ENCODE peak calls at places on chromosomes 16 and 17, in seven cellular contexts. P is endothelial cell of umbilical vein, I is brain microvascular endothelial cell, K is neural progenitor cell, L is PC-9, E is HCT116, D is hepatocyte. U is an unnamed sample.

GRCh38 chr16:84999200-84999599 is 12.1 kb downstream of the ZDHHC7 start:
- DNase-seq in P (peak), I (no peak), K (no peak), L (peak), E (no peak), D (no peak), U (no peak)

GRCh38 chr17:78278139-78278741 is 46.8 kb downstream of the TMEM235 start:
- DNase-seq in P (no peak), I (no peak), K (peak), L (no peak), E (no peak), D (peak), U (no peak)

GRCh38 chr17:47875586-47875985 is 20.4 kb upstream of the SP2 start:
- DNase-seq in P (no peak), I (no peak), K (no peak), L (peak), E (no peak), D (no peak), U (no peak)

GRCh38 chr16:23836404-23837291 is 865 bp downstream of the PRKCB start:
- DNase-seq in P (no peak), I (no peak), K (peak), L (no peak), E (no peak), D (peak), U (no peak)

GRCh38 chr16:61926766-61927165 is 109.5 kb downstream of the CDH8 start:
- DNase-seq in P (no peak), I (peak), K (no peak), L (no peak), E (no peak), D (no peak), U (no peak)

GRCh38 chr16:70438325-70438982 is 446 bp downstream of the ST3GAL2 start:
- DNase-seq in P (no peak), I (no peak), K (no peak), L (no peak), E (no peak), D (no peak), U (no peak)

GRCh38 chr16:31461201-31461920 is 2.1 kb downstream of the ARMC5 start:
- DNase-seq in P (no peak), I (no peak), K (no peak), L (no peak), E (no peak), D (no peak), U (no peak)

GRCh38 chr16:84795338-84796053 is 24.3 kb upstream of the CRISPLD2 start:
- DNase-seq in P (peak), I (peak), K (no peak), L (no peak), E (no peak), D (peak), U (no peak)

GRCh38 chr17:4947411-4948165 is 742 bp downstream of the PFN1 start:
- DNase-seq in P (peak), I (peak), K (peak), L (no peak), E (no peak), D (peak), U (no peak)

GRCh38 chr16:85425061-85425662 is 188.0 kb upstream of the GSE1 start:
- DNase-seq in P (no peak), I (no peak), K (peak), L (no peak), E (no peak), D (no peak), U (no peak)

GRCh38 chr17:18141210-18141803 is 32.8 kb downstream of the MYO15A start:
- DNase-seq in P (peak), I (peak), K (peak), L (no peak), E (no peak), D (peak), U (no peak)

GRCh38 chr16:7518158-7518557 is 185.5 kb downstream of the RBFOX1 start:
- DNase-seq in P (no peak), I (no peak), K (no peak), L (no peak), E (no peak), D (no peak), U (no peak)

GRCh38 chr16:89700649-89701424 is 668 bp downstream of the SPATA2L start:
- DNase-seq in P (peak), I (no peak), K (peak), L (peak), E (no peak), D (peak), U (no peak)

GRCh38 chr17:44970136-44970737 is 2.1 kb upstream of the C1QL1 start:
- DNase-seq in P (no peak), I (no peak), K (peak), L (no peak), E (no peak), D (peak), U (no peak)

GRCh38 chr17:63702616-63703015 is 2.7 kb upstream of the LIMD2 start:
- DNase-seq in P (no peak), I (no peak), K (no peak), L (no peak), E (no peak), D (no peak), U (no peak)

GRCh38 chr16:17413508-17413907 is 57.3 kb downstream of the XYLT1 start:
- DNase-seq in P (no peak), I (no peak), K (no peak), L (no peak), E (no peak), D (no peak), U (no peak)

GRCh38 chr17:59641799-59642484 is 22.2 kb downstream of the CLTC start:
- DNase-seq in P (no peak), I (no peak), K (no peak), L (peak), E (no peak), D (no peak), U (no peak)

GRCh38 chr16:76535-77272 is 1.3 kb upstream of the MPG start:
- DNase-seq in P (peak), I (peak), K (no peak), L (peak), E (no peak), D (peak), U (no peak)
- H3K27ac ChIP-seq in P (peak), I (peak), K (no peak), L (peak), E (peak), D (peak), U (peak)

GRCh38 chr17:43366809-43367587 is 31.8 kb upstream of the ARL4D start:
- DNase-seq in P (no peak), I (no peak), K (no peak), L (no peak), E (no peak), D (no peak), U (no peak)
- H3K27ac ChIP-seq in P (no peak), I (no peak), K (peak), L (peak), E (peak), D (peak), U (peak)

DNA sequence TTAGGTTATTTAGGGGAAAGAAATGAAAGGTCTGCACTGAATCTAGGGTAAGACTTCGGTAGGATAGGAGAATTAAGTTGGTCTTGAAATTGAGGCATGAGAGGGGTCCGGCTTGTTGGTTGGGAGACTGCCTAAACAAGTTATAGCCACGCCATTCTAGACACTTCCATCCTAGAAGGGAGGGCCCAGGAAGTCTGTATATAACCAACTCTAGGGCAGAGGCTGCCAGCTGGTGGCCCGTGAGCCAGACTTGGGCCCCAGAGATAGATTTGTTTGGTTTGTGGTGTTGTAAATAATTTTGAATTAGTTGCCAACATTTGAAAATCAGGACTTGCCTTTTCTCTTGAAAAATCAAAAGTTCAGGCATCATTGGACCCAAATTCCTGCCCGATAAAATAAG is 15.8 kb downstream of the SLC7A6 start:
- DNase-seq in P (no peak), I (no peak), K (no peak), L (no peak), E (no peak), D (no peak), U (no peak)
- H3K27ac ChIP-seq in P (no peak), I (no peak), K (no peak), L (no peak), E (no peak), D (no peak), U (no peak)

GRCh38 chr17:81102352-81102751 is 63.0 kb upstream of the PVALEF start:
- DNase-seq in P (no peak), I (no peak), K (no peak), L (no peak), E (no peak), D (no peak), U (no peak)

GRCh38 chr17:81101614-81102306 is 63.5 kb upstream of the PVALEF start:
- DNase-seq in P (peak), I (peak), K (peak), L (peak), E (peak), D (peak), U (no peak)

GRCh38 chr17:81100668-81101067 is 64.6 kb upstream of the PVALEF start:
- DNase-seq in P (no peak), I (no peak), K (no peak), L (no peak), E (no peak), D (no peak), U (no peak)

GRCh38 chr17:81097943-81098308 is 63.0 kb downstream of the BAIAP2 start:
- DNase-seq in P (no peak), I (peak), K (no peak), L (peak), E (peak), D (peak), U (no peak)

GRCh38 chr17:81099888-81100287 is 64.9 kb downstream of the BAIAP2 start:
- DNase-seq in P (no peak), I (no peak), K (no peak), L (no peak), E (no peak), D (no peak), U (no peak)
- H3K27ac ChIP-seq in P (no peak), I (no peak), K (no peak), L (no peak), E (peak), D (no peak), U (no peak)

GRCh38 chr17:79830303-79830702 is 8.9 kb downstream of the CBX4 start:
- DNase-seq in P (no peak), I (no peak), K (no peak), L (no peak), E (no peak), D (no peak), U (no peak)

GRCh38 chr17:79829457-79829856 is 9.8 kb downstream of the CBX4 start:
- DNase-seq in P (no peak), I (no peak), K (no peak), L (no peak), E (no peak), D (no peak), U (no peak)

GRCh38 chr17:79831367-79832210 is 7.7 kb downstream of the CBX4 start:
- DNase-seq in P (no peak), I (no peak), K (peak), L (no peak), E (no peak), D (peak), U (no peak)

GRCh38 chr17:79832211-79833109 is 6.8 kb downstream of the CBX4 start:
- DNase-seq in P (no peak), I (no peak), K (peak), L (peak), E (no peak), D (peak), U (no peak)

DNA sequence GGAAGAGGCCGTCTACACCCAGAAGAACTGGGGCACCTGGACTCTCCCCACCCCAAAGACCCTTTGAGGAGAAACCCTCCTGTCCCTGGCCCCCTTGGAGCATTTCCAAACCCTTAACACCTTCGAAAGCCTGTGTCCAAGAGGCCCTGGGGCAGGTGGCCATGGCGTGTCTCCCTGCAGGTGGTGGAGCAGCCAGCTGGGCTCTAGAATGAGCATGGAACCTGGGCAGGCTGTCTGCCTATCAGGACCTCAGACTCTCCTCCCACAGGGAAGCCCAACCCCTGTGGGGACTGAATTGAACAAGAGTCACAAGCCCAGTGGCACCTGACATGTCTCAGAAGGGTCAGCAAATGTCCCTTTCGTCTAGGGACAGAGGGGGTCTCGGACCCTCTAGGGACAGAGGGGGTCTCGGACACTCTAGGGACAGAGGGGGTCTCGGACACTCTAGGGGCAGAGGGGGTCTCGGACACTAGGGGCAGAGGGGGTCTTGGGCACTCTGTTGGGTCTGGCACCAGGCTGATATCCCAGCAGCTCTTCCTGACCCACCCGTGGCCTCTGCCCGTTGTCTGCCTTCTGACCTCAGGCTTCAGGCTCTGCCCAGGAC is 8.4 kb downstream of the CBX4 start:
- DNase-seq in P (no peak), I (no peak), K (no peak), L (no peak), E (no peak), D (no peak), U (no peak)
- H3K27ac ChIP-seq in P (no peak), I (no peak), K (no peak), L (no peak), E (no peak), D (no peak), U (no peak)

GRCh38 chr17:30376621-30377452 is 1.9 kb upstream of the CPD start:
- DNase-seq in P (no peak), I (peak), K (no peak), L (peak), E (no peak), D (peak), U (peak)
- H3K27ac ChIP-seq in P (no peak), I (no peak), K (no peak), L (peak), E (no peak), D (peak), U (no peak)

GRCh38 chr17:7282752-7283321 is 1.3 kb downstream of the SLC2A4 start:
- DNase-seq in P (no peak), I (no peak), K (no peak), L (no peak), E (no peak), D (no peak), U (no peak)

GRCh38 chr17:7283471-7284216 is 2.1 kb downstream of the SLC2A4 start:
- DNase-seq in P (no peak), I (no peak), K (no peak), L (no peak), E (no peak), D (no peak), U (no peak)

GRCh38 chr17:7280519-7281073 is 922 bp upstream of the SLC2A4 start:
- DNase-seq in P (peak), I (peak), K (peak), L (peak), E (peak), D (peak), U (no peak)

GRCh38 chr17:7281074-7281952 is at the start of gene SLC2A4:
- DNase-seq in P (peak), I (peak), K (peak), L (peak), E (peak), D (peak), U (peak)

DNA sequence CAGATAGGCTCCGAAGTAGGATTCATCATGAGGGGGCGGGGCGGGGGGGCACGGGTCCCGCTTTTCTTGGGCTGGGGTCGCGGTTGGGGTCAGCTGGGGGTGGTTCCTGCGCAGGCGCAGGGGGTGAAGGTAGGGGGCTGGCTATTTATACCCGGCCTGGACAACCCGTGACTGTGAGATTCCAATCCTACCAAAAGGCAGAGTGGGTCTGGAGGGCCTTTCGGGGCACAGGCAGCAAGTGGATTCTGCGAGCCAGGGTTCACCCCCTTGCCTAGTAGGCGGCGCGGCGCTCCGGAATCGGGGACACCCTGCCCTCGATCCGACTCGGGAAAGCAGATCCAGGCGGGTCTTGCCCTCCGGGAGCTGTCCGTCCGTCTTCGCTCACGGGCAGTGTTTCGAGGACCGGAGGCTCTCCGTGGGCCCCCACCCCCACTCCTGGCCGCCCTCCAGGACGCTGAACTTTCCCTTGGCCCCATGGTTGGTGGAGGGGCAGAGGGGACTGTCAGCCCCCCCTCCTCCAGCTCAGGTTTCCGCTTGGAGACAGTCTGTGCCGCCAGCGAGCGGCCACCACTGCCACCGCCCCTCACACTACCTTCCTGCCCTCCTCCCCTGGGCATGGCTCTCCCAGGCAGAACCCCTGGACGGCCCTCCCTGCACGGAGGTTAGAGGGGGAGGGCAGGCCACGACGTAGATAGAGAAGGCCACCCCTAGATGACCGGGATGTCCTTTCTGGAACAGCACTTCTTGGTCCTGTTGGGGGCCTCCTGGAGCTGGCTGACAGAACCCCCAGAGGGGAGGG is 634 bp downstream of the SLC2A4 start:
- DNase-seq in P (no peak), I (no peak), K (no peak), L (no peak), E (no peak), D (peak), U (no peak)
- H3K27ac ChIP-seq in P (no peak), I (no peak), K (no peak), L (no peak), E (peak), D (no peak), U (no peak)

GRCh38 chr17:49575524-49576120 is at the start of gene NXPH3:
- DNase-seq in P (peak), I (peak), K (peak), L (no peak), E (no peak), D (peak), U (no peak)

GRCh38 chr17:49576121-49576905 is 642 bp downstream of the NXPH3 start:
- DNase-seq in P (peak), I (no peak), K (peak), L (no peak), E (no peak), D (peak), U (no peak)

GRCh38 chr17:49577651-49577935 is 1.9 kb downstream of the NXPH3 start:
- DNase-seq in P (no peak), I (no peak), K (no peak), L (no peak), E (no peak), D (no peak), U (no peak)

GRCh38 chr17:49577978-49578893 is 2.6 kb downstream of the NXPH3 start:
- DNase-seq in P (no peak), I (no peak), K (no peak), L (no peak), E (no peak), D (no peak), U (no peak)

GRCh38 chr17:49576906-49577650 is 1.4 kb downstream of the NXPH3 start:
- DNase-seq in P (no peak), I (no peak), K (no peak), L (no peak), E (no peak), D (peak), U (no peak)
- H3K27ac ChIP-seq in P (no peak), I (no peak), K (no peak), L (no peak), E (no peak), D (no peak), U (no peak)

GRCh38 chr16:57401943-57402640 is 2.5 kb upstream of the CCL17 start:
- DNase-seq in P (no peak), I (no peak), K (no peak), L (no peak), E (no peak), D (no peak), U (no peak)

GRCh38 chr16:57406881-57407280 is 2.3 kb downstream of the CCL17 start:
- DNase-seq in P (no peak), I (no peak), K (no peak), L (no peak), E (no peak), D (no peak), U (no peak)

GRCh38 chr16:57407521-57408353 is 3.2 kb downstream of the CCL17 start:
- DNase-seq in P (no peak), I (no peak), K (no peak), L (no peak), E (no peak), D (no peak), U (no peak)

GRCh38 chr16:57405194-57405593 is 627 bp downstream of the CCL17 start:
- DNase-seq in P (no peak), I (no peak), K (no peak), L (no peak), E (no peak), D (no peak), U (no peak)

DNA sequence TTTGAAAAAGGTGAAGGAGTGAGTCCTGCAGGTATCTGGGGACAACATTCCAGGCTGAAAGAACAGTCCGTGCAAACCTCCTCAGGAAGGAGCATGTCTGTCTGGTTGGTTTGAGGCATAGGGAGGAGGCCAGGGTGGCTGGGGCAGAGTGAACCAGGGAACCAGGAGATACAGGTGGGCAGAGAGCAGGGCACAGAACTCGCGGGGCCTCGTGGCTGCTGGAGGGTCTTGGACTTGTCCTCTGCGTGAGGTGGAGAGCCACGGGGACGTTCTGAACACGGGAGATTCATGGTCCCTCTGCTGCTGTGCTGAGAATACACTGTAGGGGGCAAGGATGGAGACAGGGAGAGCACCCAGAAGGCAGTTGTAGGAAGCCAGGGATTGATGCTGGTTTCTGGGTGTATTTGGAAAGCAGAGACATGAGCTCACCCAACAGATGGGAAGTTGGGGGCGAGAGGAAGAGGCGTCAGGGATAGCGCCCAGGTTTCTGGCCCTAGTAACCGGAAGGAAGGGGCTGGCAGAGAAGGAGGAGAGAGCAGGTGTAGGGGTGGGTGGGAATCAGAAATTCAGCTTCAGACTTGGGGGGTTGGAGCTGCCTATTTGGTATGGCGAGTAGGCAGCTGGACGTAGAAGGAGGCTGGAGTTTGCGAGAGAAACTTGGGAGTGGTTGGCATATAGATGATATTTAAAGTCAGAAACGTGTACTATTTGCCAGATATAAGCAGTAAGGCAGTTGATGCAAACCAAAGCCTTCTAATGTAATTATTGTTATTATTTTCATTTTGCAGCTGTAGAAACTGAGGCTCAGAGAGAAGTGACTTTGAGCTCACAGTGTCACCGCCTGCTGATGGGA is at the start of gene CCL17:
- DNase-seq in P (no peak), I (no peak), K (peak), L (no peak), E (no peak), D (no peak), U (no peak)
- H3K27ac ChIP-seq in P (no peak), I (no peak), K (no peak), L (no peak), E (no peak), D (no peak), U (no peak)

U was measured in epithelial cell of prostate.